ENCODE peak calls at places on chromosome 6, in eight cellular contexts. X, F, Y, E, J, K, N and A are unnamed samples. For H3K36me3, the result is how much of the 10 kb centered on the place peaks cover.

GRCh38 chr6:16765235-16765634 is 4.0 kb upstream of the ATXN1 start:
- DNase-seq in X (no peak), F (no peak), Y (no peak), E (no peak), J (peak), K (no peak), N (no peak), A (no peak)

GRCh38 chr6:125170376-125170775 is 16.8 kb downstream of the TPD52L1 start:
- DNase-seq in X (no peak), F (no peak), Y (peak), E (no peak), J (peak), K (peak), N (no peak), A (peak)

GRCh38 chr6:73521351-73522254 is 771 bp upstream of the EEF1A1 start:
- DNase-seq in X (peak), F (no peak), Y (peak), E (peak), J (peak), K (peak), N (no peak), A (peak)

GRCh38 chr6:110816677-110817076 is 1.4 kb upstream of the CDK19 start:
- DNase-seq in X (no peak), F (no peak), Y (no peak), E (no peak), J (no peak), K (no peak), N (peak), A (no peak)

GRCh38 chr6:18595774-18596528 is 208.8 kb downstream of the RNF144B start:
- DNase-seq in X (peak), F (peak), Y (peak), E (peak), J (peak), K (peak), N (peak), A (peak)

GRCh38 chr6:44012078-44012493 is 115.2 kb downstream of the MRPL14 start:
- DNase-seq in X (peak), F (no peak), Y (peak), E (no peak), J (peak), K (peak), N (no peak), A (peak)

GRCh38 chr6:44664716-44665115 is 277.2 kb downstream of the CDC5L start:
- DNase-seq in X (no peak), F (no peak), Y (no peak), E (no peak), J (peak), K (peak), N (no peak), A (no peak)

GRCh38 chr6:83065511-83066192 is at the start of gene UBE3D:
- DNase-seq in X (peak), F (peak), Y (peak), E (peak), J (peak), K (peak), N (peak), A (peak)

GRCh38 chr6:42368156-42368555 is 83.6 kb downstream of the TRERF1 start:
- DNase-seq in X (no peak), F (no peak), Y (no peak), E (no peak), J (no peak), K (no peak), N (no peak), A (no peak)

DNA sequence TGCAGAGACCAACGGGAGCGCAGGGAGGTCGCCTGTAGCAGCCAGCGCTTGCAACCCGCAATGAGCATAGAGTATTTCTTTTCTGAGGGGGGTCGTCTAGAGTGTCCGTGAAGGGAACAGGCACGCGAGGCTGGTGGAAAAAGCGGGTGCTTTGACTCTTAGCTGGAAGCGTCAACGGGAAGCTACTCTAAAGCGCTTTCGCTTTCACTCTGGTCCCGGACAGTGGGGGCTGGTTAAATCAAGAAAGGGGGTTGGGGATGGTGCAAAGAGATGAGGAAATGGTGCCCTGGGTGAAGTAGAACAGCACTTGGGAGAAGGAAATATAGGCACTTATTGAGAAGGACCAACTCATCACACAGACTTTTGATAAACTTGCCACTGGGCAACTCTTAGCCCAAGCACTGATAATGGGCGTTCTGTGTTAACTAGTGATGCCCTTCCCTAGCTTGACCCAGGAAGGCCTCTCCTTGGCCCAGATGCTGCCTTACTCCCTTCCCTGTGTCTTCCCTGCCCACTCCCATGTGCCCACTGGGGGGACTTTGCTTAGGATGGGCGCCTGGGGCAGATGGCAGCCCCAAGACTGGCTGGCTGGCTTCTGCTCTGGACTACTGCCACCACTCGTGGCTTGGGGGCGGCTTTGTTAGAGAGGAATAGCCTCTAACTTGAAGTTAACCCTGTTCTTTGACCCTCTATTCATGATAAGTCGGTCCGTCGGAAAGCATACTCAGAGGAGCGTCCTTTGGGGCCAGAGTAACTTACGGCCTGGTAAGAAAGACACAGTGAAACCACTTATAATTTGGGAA is 585 bp downstream of the PSMB9 start:
- DNase-seq in X (no peak), F (no peak), Y (peak), E (peak), J (peak), K (peak), N (peak), A (peak)
- H3K36me3 ChIP-seq in X (under half), F (under half), Y (under half), E (under half), J (under half), K (under half), N (under half), A (under half)

GRCh38 chr6:115091461-115091860 is 748.6 kb upstream of the HS3ST5 start:
- DNase-seq in X (no peak), F (no peak), Y (no peak), E (no peak), J (no peak), K (no peak), N (no peak), A (no peak)
- H2AFZ ChIP-seq in X (no peak), F (no peak), Y (no peak), E (no peak), J (no peak), K (no peak), N (no peak), A (no peak)

DNA sequence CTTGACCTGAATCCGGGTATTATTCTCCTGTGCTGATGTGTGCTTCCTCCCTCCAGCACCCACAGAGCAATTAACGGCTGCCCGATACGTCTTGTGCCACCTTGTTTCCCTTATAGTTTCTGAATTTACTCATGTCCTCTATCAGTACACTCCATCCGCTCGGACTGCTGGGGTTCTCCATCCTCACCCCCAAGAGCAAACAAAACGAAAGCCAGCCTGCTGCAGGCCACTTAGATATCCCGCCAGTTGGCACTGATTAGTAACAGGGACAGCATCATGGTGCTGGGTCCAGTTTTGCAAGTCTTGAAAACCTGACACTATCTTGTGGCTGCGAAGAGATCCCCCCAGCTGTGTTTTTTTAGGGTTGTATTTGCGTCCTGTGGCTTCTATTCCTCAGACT is 71.8 kb downstream of the SSR1 start:
- DNase-seq in X (no peak), F (no peak), Y (no peak), E (no peak), J (no peak), K (no peak), N (no peak), A (no peak)
- H3K36me3 ChIP-seq in X (under half), F (under half), Y (under half), E (under half), J (under half), K (under half), N (half or more), A (under half)

GRCh38 chr6:170454512-170455285 is 98.4 kb downstream of the PSMB1 start:
- DNase-seq in X (no peak), F (no peak), Y (no peak), E (no peak), J (no peak), K (no peak), N (peak), A (no peak)

GRCh38 chr6:170450946-170451761 is 102.0 kb downstream of the PSMB1 start:
- DNase-seq in X (no peak), F (no peak), Y (no peak), E (no peak), J (no peak), K (no peak), N (no peak), A (no peak)

GRCh38 chr6:170451762-170452651 is 101.1 kb downstream of the PSMB1 start:
- DNase-seq in X (no peak), F (no peak), Y (no peak), E (no peak), J (no peak), K (no peak), N (no peak), A (no peak)

GRCh38 chr6:170453586-170454511 is 99.3 kb downstream of the PSMB1 start:
- DNase-seq in X (no peak), F (no peak), Y (no peak), E (no peak), J (no peak), K (no peak), N (no peak), A (no peak)

GRCh38 chr6:170452767-170453545 is 100.2 kb downstream of the PSMB1 start:
- DNase-seq in X (no peak), F (no peak), Y (no peak), E (no peak), J (no peak), K (no peak), N (no peak), A (no peak)
- H2AFZ ChIP-seq in X (no peak), F (no peak), Y (no peak), E (no peak), J (no peak), K (peak), N (no peak), A (no peak)

GRCh38 chr6:30683137-30683979 is 3.1 kb downstream of the PPP1R18 start:
- DNase-seq in X (no peak), F (no peak), Y (no peak), E (no peak), J (no peak), K (no peak), N (peak), A (peak)
- H3K36me3 ChIP-seq in X (under half), F (under half), Y (under half), E (under half), J (under half), K (under half), N (half or more), A (under half)

GRCh38 chr6:134523903-134524302 is 206.0 kb upstream of the SGK1 start:
- DNase-seq in X (no peak), F (no peak), Y (no peak), E (no peak), J (no peak), K (no peak), N (no peak), A (peak)

GRCh38 chr6:134525190-134525868 is 207.4 kb upstream of the SGK1 start:
- DNase-seq in X (no peak), F (no peak), Y (no peak), E (no peak), J (no peak), K (no peak), N (no peak), A (no peak)

GRCh38 chr6:134523051-134523450 is 205.1 kb upstream of the SGK1 start:
- DNase-seq in X (no peak), F (no peak), Y (no peak), E (no peak), J (no peak), K (no peak), N (no peak), A (no peak)

GRCh38 chr6:134529921-134530320 is 212.0 kb upstream of the SGK1 start:
- DNase-seq in X (peak), F (no peak), Y (no peak), E (peak), J (peak), K (peak), N (peak), A (peak)

DNA sequence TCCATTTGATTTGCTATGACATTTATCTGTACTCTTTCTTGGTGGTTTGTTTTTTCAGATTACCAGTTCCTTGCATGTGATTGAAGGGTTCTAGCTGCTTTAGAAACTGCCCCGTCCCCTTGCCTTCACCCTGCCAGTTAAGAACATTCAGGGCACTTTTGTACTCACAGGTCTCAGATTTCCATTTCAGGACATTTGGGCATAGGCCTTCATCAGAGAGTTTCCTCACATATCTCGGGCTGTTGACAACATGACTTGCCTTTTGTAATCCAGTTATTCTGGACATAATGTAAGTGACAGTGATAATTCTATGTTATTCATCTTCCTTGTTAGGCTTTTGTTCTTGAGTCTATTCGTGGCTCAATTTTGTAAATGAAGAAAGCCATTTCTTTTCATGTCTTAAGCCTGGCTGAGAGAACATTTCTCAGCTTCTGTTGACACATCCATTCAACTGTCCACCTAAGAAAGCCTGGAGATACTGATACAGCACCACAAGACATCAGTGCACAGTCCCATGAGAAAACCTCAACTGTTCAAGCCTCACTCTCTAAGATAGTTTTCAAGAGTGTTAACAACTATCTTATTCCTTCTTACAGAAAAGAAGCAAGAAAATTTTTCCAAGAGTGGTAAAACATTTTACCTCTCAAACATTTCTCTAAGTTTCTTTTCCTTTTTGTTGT is 209.3 kb upstream of the SGK1 start:
- DNase-seq in X (no peak), F (no peak), Y (no peak), E (no peak), J (no peak), K (no peak), N (no peak), A (no peak)
- H2AFZ ChIP-seq in X (peak), F (no peak), Y (no peak), E (no peak), J (no peak), K (no peak), N (no peak), A (no peak)